ENCODE peak calls at places on chromosomes 3 and 15, in nine cellular contexts. Q, W, F, P, X, G, D, B and E are unnamed samples.

GRCh38 chr15:74390552-74391288 is 23.3 kb upstream of the CYP11A1 start:
- DNase-seq in F (no peak), Q (no peak), G (peak; percentile 45), B (no peak), D (no peak), W (no peak), X (no peak), P (no peak), E (no peak)

GRCh38 chr3:144162042-144162441 is 190.4 kb downstream of the DIPK2A start:
- DNase-seq in F (no peak), W (no peak), X (no peak), G (no peak), B (no peak), D (no peak), Q (no peak), P (no peak), E (peak; percentile 59)

GRCh38 chr3:129608087-129608935 is 1.8 kb upstream of the PLXND1 start:
- DNase-seq in W (no peak), Q (no peak), F (peak; percentile 78), D (no peak), P (no peak), B (no peak), X (no peak), G (no peak), E (peak; percentile 59)

GRCh38 chr3:190514163-190515153 is 573 bp downstream of the IL1RAP start:
- DNase-seq in F (peak; percentile 49), W (peak; percentile 33), Q (no peak), B (peak; percentile 71), G (no peak), P (peak; percentile 57), D (peak; percentile 67), X (no peak), E (peak; percentile 57)

GRCh38 chr3:158748237-158748828 is 16.1 kb upstream of the RARRES1 start:
- DNase-seq in F (no peak), P (peak; percentile 30), D (peak; percentile 60), W (peak; percentile 49), B (no peak), X (no peak), G (no peak), Q (no peak), E (peak; percentile 70)

GRCh38 chr3:127011270-127011992 is 28.5 kb downstream of the PLXNA1 start:
- DNase-seq in Q (no peak), F (no peak), G (no peak), W (no peak), D (no peak), P (no peak), B (no peak), X (no peak), E (no peak)

GRCh38 chr3:129593595-129594339 is 12.7 kb downstream of the PLXND1 start:
- DNase-seq in P (no peak), B (no peak), D (peak; percentile 70), F (peak; percentile 68), G (peak; percentile 88), W (peak; percentile 43), Q (no peak), X (no peak), E (peak; percentile 74)

GRCh38 chr3:7397097-7397496 is 536.2 kb downstream of the GRM7 start:
- DNase-seq in G (no peak), W (no peak), B (no peak), X (no peak), D (no peak), Q (no peak), P (no peak), F (no peak), E (peak; percentile 29)

GRCh38 chr3:157151151-157151550 is 8.8 kb downstream of the CCNL1 start:
- DNase-seq in W (no peak), D (no peak), X (no peak), Q (no peak), P (no peak), F (no peak), G (no peak), B (no peak), E (no peak)

GRCh38 chr3:66812741-66813140 is 185.4 kb upstream of the KBTBD8 start:
- DNase-seq in P (no peak), Q (no peak), X (no peak), W (no peak), F (no peak), D (no peak), B (no peak), G (no peak), E (no peak)

GRCh38 chr3:28376424-28376823 is 27.8 kb upstream of the AZI2 start:
- DNase-seq in X (no peak), G (peak; percentile 77), Q (no peak), F (no peak), D (no peak), B (no peak), W (no peak), P (no peak), E (no peak)

GRCh38 chr3:88321696-88322095 is 171.9 kb downstream of the C3orf38 start:
- DNase-seq in P (no peak), B (no peak), D (no peak), G (no peak), X (no peak), F (no peak), Q (no peak), W (no peak), E (no peak)

GRCh38 chr15:51051776-51052175 is 42.9 kb downstream of the TNFAIP8L3 start:
- DNase-seq in D (peak; percentile 30), G (no peak), W (peak; percentile 19), Q (no peak), X (no peak), B (no peak), P (no peak), F (no peak), E (no peak)

GRCh38 chr3:195828762-195829161 is 17.0 kb upstream of the MUC4 start:
- DNase-seq in P (no peak), Q (no peak), W (no peak), F (no peak), D (no peak), B (no peak), G (no peak), X (no peak), E (no peak)

GRCh38 chr3:152043620-152044019 is 170.2 kb downstream of the SUCNR1 start:
- DNase-seq in W (no peak), P (no peak), G (no peak), D (no peak), F (no peak), Q (no peak), X (no peak), B (no peak), E (no peak)

GRCh38 chr15:85412956-85413854 is 32.8 kb downstream of the AKAP13 start:
- DNase-seq in W (peak; percentile 77), B (peak; percentile 85), P (peak; percentile 65), Q (peak; percentile 56), F (no peak), G (peak; percentile 26), X (peak; percentile 88), D (peak; percentile 87), E (peak; percentile 98)

GRCh38 chr3:60207833-60208367 is 1043.4 kb downstream of the FHIT start:
- DNase-seq in P (no peak), D (no peak), Q (no peak), F (no peak), X (no peak), B (no peak), W (no peak), G (no peak), E (no peak)

GRCh38 chr3:79551997-79552396 is 215.8 kb downstream of the ROBO1 start:
- DNase-seq in B (no peak), P (no peak), X (no peak), D (no peak), F (no peak), Q (no peak), W (no peak), G (no peak), E (no peak)

GRCh38 chr3:99651561-99651960 is 13.2 kb downstream of the COL8A1 start:
- DNase-seq in Q (no peak), B (peak; percentile 76), G (no peak), F (no peak), P (no peak), X (no peak), W (peak; percentile 23), D (no peak), E (peak; percentile 77)

DNA sequence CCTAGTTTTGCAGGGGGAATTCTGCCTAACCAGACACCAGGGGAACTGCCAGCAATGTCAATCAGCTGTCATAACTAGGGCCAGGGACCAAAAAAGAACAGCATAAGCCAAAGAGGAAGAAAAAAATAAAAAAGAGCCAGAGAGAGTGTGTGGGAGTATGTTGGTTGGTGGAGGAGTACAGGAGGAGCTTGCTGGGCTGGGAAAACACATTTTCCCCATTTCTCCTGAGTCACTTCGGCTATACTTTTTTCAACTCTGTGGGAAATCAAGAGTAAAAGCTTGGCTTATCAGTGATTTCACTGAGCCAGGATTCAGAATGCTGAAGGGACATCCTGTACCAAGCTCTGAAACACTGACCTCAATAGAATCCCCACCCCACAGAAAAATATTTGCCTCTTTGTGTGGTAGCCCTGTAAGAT is 144.7 kb upstream of the DPH6 start:
- DNase-seq in X (no peak), P (no peak), F (no peak), W (no peak), D (no peak), Q (no peak), G (no peak), B (no peak), E (peak; percentile 97)
- TF ChIP-seq POLR2AphosphoS5 in X (no peak), P (peak; percentile 77), F (no peak), W (no peak), D (no peak), Q (no peak), G (no peak), B (no peak), E (no peak)

GRCh38 chr3:117893638-117894037 is 1141.0 kb downstream of the IGSF11 start:
- DNase-seq in X (no peak), P (no peak), D (no peak), W (no peak), G (no peak), F (no peak), B (no peak), Q (no peak), E (peak; percentile 3)
- TF ChIP-seq POLR2AphosphoS5 in X (no peak), P (no peak), D (no peak), W (no peak), G (no peak), F (no peak), B (no peak), Q (no peak), E (no peak)

GRCh38 chr3:149460123-149460522 is 14.4 kb upstream of the TM4SF4 start:
- DNase-seq in G (no peak), B (no peak), F (no peak), X (no peak), D (no peak), Q (no peak), P (no peak), W (no peak), E (no peak)
- TF ChIP-seq POLR2AphosphoS5 in G (no peak), B (no peak), F (no peak), X (no peak), D (no peak), Q (no peak), P (no peak), W (no peak), E (no peak)

GRCh38 chr3:9390265-9390888 is 7.0 kb upstream of the SETD5 start:
- DNase-seq in P (no peak), Q (no peak), F (no peak), X (no peak), B (no peak), G (peak; percentile 70), D (no peak), W (no peak), E (no peak)
- TF ChIP-seq POLR2AphosphoS5 in P (no peak), Q (peak; percentile 42), F (no peak), X (peak; percentile 44), B (no peak), G (no peak), D (no peak), W (no peak), E (no peak)